ENCODE peak calls at places on chromosomes 6 and 20, in five cellular contexts. One of them, this sample, is unnamed.
A peak's percentile ranks its signal among the peaks of the same experiment; 100 is the strongest.

GRCh38 chr6:6547111-6547879 is 41.2 kb upstream of the LY86 start:
- DNase-seq in mammary epithelial cell: peak; percentile 71
- DNase-seq in neural progenitor cell: peak; percentile 91
- DNase-seq in GM23248: peak; percentile 79
- DNase-seq in neuronal stem cell: peak; percentile 90
- DNase-seq in this sample: peak; percentile 89

GRCh38 chr6:27747637-27748036 is 164.6 kb downstream of the OR2B2 start:
- DNase-seq in mammary epithelial cell: no peak
- DNase-seq in neural progenitor cell: no peak
- DNase-seq in GM23248: no peak
- DNase-seq in neuronal stem cell: no peak
- DNase-seq in this sample: no peak

GRCh38 chr6:109772961-109773431 is 81.9 kb downstream of the FIG4 start:
- DNase-seq in mammary epithelial cell: no peak
- DNase-seq in neural progenitor cell: no peak
- DNase-seq in GM23248: peak; percentile 30
- DNase-seq in neuronal stem cell: no peak
- DNase-seq in this sample: peak; percentile 37

GRCh38 chr6:96466149-96466863 is 55.3 kb upstream of the UFL1 start:
- DNase-seq in mammary epithelial cell: peak; percentile 9
- DNase-seq in neural progenitor cell: no peak
- DNase-seq in GM23248: no peak
- DNase-seq in neuronal stem cell: no peak
- DNase-seq in this sample: no peak

GRCh38 chr6:166772518-166772917 is 145.5 kb upstream of the RPS6KA2 start:
- DNase-seq in mammary epithelial cell: no peak
- DNase-seq in neural progenitor cell: no peak
- DNase-seq in GM23248: no peak
- DNase-seq in neuronal stem cell: no peak
- DNase-seq in this sample: no peak

GRCh38 chr6:90214966-90215365 is 81.7 kb downstream of the BACH2 start:
- DNase-seq in mammary epithelial cell: no peak
- DNase-seq in neural progenitor cell: no peak
- DNase-seq in GM23248: no peak
- DNase-seq in neuronal stem cell: no peak
- DNase-seq in this sample: no peak

GRCh38 chr20:13874269-13875158 is 89.7 kb downstream of the NDUFAF5 start:
- DNase-seq in mammary epithelial cell: no peak
- DNase-seq in neural progenitor cell: peak; percentile 52
- DNase-seq in GM23248: no peak
- DNase-seq in neuronal stem cell: no peak
- DNase-seq in this sample: no peak

GRCh38 chr6:14763139-14763538 is 482.7 kb upstream of the JARID2 start:
- DNase-seq in mammary epithelial cell: peak; percentile 81
- DNase-seq in neural progenitor cell: no peak
- DNase-seq in GM23248: peak; percentile 60
- DNase-seq in neuronal stem cell: no peak
- DNase-seq in this sample: peak; percentile 31

DNA sequence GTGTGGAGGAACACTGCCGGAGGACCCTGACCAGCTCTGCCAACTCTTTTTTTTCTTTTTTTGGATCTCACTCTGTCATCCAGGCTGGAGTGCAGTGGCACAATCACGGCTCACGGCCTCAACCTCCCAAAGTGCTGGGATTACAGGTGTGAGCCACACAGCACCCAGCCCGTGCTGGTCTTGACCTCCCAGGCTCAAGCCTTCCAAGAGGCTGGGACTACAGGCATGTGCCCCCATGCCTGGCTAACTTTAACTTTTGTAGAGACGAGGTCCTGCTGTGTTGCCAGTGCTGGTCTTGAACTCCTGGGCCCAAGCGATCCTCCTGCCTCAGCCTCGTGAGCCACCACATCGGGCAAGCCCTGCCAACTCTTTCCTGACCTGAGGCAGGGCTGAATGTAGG is 11.2 kb downstream of the GCNT2 start:
- DNase-seq in mammary epithelial cell: no peak
- DNase-seq in neural progenitor cell: no peak
- DNase-seq in GM23248: no peak
- DNase-seq in neuronal stem cell: no peak
- DNase-seq in this sample: no peak
- H3K4me3 ChIP-seq in mammary epithelial cell: no peak overlapping the region
- H3K4me3 ChIP-seq in neural progenitor cell: no peak overlapping the region
- H3K4me3 ChIP-seq in GM23248: no peak overlapping the region
- H3K4me3 ChIP-seq in neuronal stem cell: no peak overlapping the region
- H3K4me3 ChIP-seq in this sample: no peak overlapping the region

DNA sequence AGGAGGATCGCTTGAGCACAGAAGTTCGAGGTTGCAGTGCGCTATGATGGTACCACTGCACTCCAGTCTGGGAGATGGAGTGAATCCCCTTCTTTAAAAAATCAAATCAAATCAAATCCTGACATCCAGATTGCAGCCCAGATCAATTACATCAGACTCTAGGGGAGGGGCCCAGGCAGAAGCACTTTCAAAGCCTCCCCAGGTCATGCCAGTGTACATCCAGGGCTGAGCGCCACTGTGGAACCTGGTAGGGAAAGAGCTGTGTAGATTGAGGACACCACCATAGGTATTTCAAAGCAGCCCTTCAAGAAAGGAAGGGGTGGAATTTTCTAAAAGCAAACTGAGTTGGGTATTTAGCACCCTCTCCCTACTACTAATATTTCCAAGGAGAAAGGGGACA is 89.5 kb downstream of the PRND start:
- DNase-seq in mammary epithelial cell: no peak
- DNase-seq in neural progenitor cell: no peak
- DNase-seq in GM23248: no peak
- DNase-seq in neuronal stem cell: no peak
- DNase-seq in this sample: no peak
- H3K9ac ChIP-seq in mammary epithelial cell: no peak overlapping the region
- H3K9ac ChIP-seq in neural progenitor cell: no peak overlapping the region
- H3K9ac ChIP-seq in GM23248: no peak overlapping the region
- H3K9ac ChIP-seq in neuronal stem cell: no peak overlapping the region
- H3K9ac ChIP-seq in this sample: no peak overlapping the region

DNA sequence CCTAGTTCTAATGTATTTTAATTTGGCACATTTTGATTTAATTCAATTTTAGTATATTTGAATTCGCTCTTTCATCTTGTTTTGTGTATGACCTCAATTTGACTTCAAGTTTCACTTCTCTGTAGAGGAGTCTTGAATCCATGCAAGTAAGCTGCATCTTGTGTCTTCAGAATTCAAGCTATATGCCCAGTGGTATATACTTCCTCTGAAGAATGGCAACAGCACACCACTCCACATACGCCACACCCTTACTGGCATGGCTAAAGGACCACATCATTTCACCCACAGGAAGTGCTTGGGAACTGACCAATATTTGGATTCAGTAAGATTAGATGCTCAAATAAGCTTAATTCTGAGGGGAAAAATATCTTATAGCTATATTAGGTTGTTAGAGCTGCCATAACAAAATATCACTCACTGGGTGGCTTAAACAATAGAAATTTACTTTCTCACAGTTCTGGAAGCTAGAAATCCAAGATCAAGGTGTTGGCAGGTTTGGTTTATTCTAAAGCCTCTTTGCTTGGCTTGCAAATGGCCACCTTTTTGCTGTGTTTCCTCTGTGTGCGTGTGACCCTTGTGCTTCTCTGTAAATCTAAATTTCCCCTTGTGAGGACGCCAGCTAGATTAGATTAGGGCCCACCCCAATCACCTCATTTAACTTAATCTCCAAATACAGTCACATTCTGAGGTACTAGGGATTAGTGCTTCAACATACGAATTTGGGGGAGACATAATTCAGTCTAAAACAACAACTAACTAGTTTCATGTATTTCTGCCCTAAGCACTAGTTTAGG is 2.8 kb upstream of the ASF1A start:
- DNase-seq in mammary epithelial cell: no peak
- DNase-seq in neural progenitor cell: no peak
- DNase-seq in GM23248: peak; percentile 26
- DNase-seq in neuronal stem cell: no peak
- DNase-seq in this sample: peak; percentile 3
- H3K4me3 ChIP-seq in mammary epithelial cell: no peak overlapping the region
- H3K4me3 ChIP-seq in neural progenitor cell: no peak overlapping the region
- H3K4me3 ChIP-seq in GM23248: no peak overlapping the region
- H3K4me3 ChIP-seq in neuronal stem cell: no peak overlapping the region
- H3K4me3 ChIP-seq in this sample: peak overlapping the region; percentile 97

DNA sequence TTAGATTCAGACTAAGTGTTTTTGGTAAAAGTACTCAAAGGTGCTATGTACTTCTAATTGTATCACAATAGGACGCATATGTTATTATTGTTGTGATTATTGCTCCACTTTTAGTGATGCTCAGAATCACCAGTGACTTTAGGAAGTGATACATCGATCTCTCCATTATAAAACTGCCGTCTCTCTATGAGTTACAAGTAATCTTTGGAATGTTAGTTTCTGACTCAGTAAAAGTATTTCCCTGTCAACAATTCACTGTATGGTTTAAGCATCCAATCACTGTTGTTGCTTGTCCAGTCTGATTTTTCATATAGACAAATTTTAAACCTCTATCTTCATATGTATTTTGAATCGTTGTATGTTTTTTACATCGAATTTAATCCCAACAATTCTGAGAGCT is 9.4 kb downstream of the DCBLD1 start:
- DNase-seq in mammary epithelial cell: no peak
- DNase-seq in neural progenitor cell: no peak
- DNase-seq in GM23248: peak; percentile 79
- DNase-seq in neuronal stem cell: no peak
- DNase-seq in this sample: peak; percentile 53
- H3K9ac ChIP-seq in mammary epithelial cell: no peak overlapping the region
- H3K9ac ChIP-seq in neural progenitor cell: no peak overlapping the region
- H3K9ac ChIP-seq in GM23248: no peak overlapping the region
- H3K9ac ChIP-seq in neuronal stem cell: no peak overlapping the region
- H3K9ac ChIP-seq in this sample: no peak overlapping the region

GRCh38 chr6:81003894-81004293 is 748.6 kb downstream of the TENT5A start:
- DNase-seq in mammary epithelial cell: no peak
- DNase-seq in neural progenitor cell: no peak
- DNase-seq in GM23248: no peak
- DNase-seq in neuronal stem cell: no peak
- DNase-seq in this sample: no peak

GRCh38 chr6:81002126-81002525 is 750.4 kb downstream of the TENT5A start:
- DNase-seq in mammary epithelial cell: peak; percentile 1
- DNase-seq in neural progenitor cell: no peak
- DNase-seq in GM23248: peak; percentile 8
- DNase-seq in neuronal stem cell: no peak
- DNase-seq in this sample: peak; percentile 17

GRCh38 chr6:81003156-81003555 is 749.3 kb downstream of the TENT5A start:
- DNase-seq in mammary epithelial cell: peak; percentile 24
- DNase-seq in neural progenitor cell: no peak
- DNase-seq in GM23248: peak; percentile 46
- DNase-seq in neuronal stem cell: no peak
- DNase-seq in this sample: peak; percentile 2
- H3K4me3 ChIP-seq in mammary epithelial cell: no peak overlapping the region
- H3K4me3 ChIP-seq in neural progenitor cell: no peak overlapping the region
- H3K4me3 ChIP-seq in GM23248: no peak overlapping the region
- H3K4me3 ChIP-seq in neuronal stem cell: no peak overlapping the region
- H3K4me3 ChIP-seq in this sample: no peak overlapping the region

GRCh38 chr6:154249499-154250298 is 106.9 kb downstream of the IPCEF1 start:
- DNase-seq in mammary epithelial cell: no peak
- DNase-seq in neural progenitor cell: no peak
- DNase-seq in GM23248: no peak
- DNase-seq in neuronal stem cell: no peak
- DNase-seq in this sample: no peak

GRCh38 chr6:154247119-154247814 is 109.3 kb downstream of the IPCEF1 start:
- DNase-seq in mammary epithelial cell: no peak
- DNase-seq in neural progenitor cell: peak; percentile 44
- DNase-seq in GM23248: no peak
- DNase-seq in neuronal stem cell: peak; percentile 36
- DNase-seq in this sample: no peak

GRCh38 chr6:154245542-154245941 is 111.1 kb downstream of the IPCEF1 start:
- DNase-seq in mammary epithelial cell: no peak
- DNase-seq in neural progenitor cell: peak; percentile 19
- DNase-seq in GM23248: no peak
- DNase-seq in neuronal stem cell: no peak
- DNase-seq in this sample: no peak

GRCh38 chr6:154243793-154244768 is 112.5 kb downstream of the IPCEF1 start:
- DNase-seq in mammary epithelial cell: peak; percentile 31
- DNase-seq in neural progenitor cell: peak; percentile 14
- DNase-seq in GM23248: no peak
- DNase-seq in neuronal stem cell: no peak
- DNase-seq in this sample: no peak

DNA sequence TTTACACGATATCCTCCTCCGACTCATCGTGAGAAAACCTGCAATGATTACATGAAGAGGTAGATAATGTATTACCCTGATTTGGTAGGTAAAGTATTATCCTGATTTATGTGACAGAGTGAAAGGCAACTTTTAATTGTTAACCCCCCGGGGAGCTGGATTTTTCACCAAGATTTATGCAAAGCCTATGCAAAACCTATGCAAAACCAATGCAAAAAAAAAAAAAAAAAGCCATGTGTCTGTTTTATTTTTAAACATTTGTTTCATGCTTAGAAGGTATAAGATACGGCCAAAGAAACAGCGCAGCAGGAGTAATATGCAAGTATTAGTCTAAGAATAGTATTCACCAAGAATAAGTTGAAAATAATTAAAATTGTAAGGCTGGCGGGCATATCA is 109.9 kb downstream of the IPCEF1 start:
- DNase-seq in mammary epithelial cell: no peak
- DNase-seq in neural progenitor cell: no peak
- DNase-seq in GM23248: no peak
- DNase-seq in neuronal stem cell: no peak
- DNase-seq in this sample: no peak
- H3K9ac ChIP-seq in mammary epithelial cell: no peak overlapping the region
- H3K9ac ChIP-seq in neural progenitor cell: no peak overlapping the region
- H3K9ac ChIP-seq in GM23248: no peak overlapping the region
- H3K9ac ChIP-seq in neuronal stem cell: no peak overlapping the region
- H3K9ac ChIP-seq in this sample: no peak overlapping the region

DNA sequence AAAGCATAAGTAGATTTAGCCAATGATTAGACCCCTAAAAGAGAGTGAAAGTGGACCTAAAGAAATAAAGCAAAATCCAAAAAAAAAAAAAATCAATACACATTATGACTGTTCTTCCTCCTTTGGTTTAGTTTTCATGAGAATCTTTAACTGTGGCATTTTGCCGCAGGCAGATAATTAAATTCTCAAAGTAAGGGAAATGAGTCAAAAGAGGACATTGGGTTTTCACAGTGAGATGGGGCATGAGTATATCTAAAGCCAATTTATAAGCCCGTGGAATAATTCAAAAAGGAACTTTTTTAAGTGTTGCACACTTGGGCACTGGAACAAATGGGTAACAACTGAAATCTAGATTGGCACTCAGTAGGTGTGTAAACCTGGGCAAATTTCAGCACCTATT is 230.3 kb downstream of the PKHD1 start:
- DNase-seq in mammary epithelial cell: no peak
- DNase-seq in neural progenitor cell: no peak
- DNase-seq in GM23248: no peak
- DNase-seq in neuronal stem cell: no peak
- DNase-seq in this sample: no peak
- H3K4me3 ChIP-seq in mammary epithelial cell: no peak overlapping the region
- H3K4me3 ChIP-seq in neural progenitor cell: no peak overlapping the region
- H3K4me3 ChIP-seq in GM23248: no peak overlapping the region
- H3K4me3 ChIP-seq in neuronal stem cell: no peak overlapping the region
- H3K4me3 ChIP-seq in this sample: no peak overlapping the region

This sample was measured in adipocyte.